ENCODE peak calls at places on chromosome 16, in five cellular contexts. H is tibial artery, D is heart right ventricle, T is WTC11, E is neural crest cell. N is an unnamed sample.

GRCh38 chr16:12166271-12166670 is 189.7 kb downstream of the SNX29 start:
- DNase-seq in H (no peak), D (no peak), T (peak), E (no peak), N (no peak)

GRCh38 chr16:66359012-66359411 is 7.5 kb upstream of the CDH5 start:
- DNase-seq in H (no peak), D (no peak), T (no peak), E (no peak), N (no peak)

GRCh38 chr16:17519556-17519955 is 48.8 kb upstream of the XYLT1 start:
- DNase-seq in H (no peak), D (no peak), T (no peak), E (no peak), N (no peak)

GRCh38 chr16:1164975-1165374 is 12.1 kb downstream of the CACNA1H start:
- DNase-seq in H (no peak), D (no peak), T (no peak), E (no peak), N (no peak)

GRCh38 chr16:596736-597060 is 6.8 kb downstream of the RAB40C start:
- DNase-seq in H (no peak), D (no peak), T (no peak), E (no peak), N (no peak)

GRCh38 chr16:2831203-2831602 is 1.1 kb downstream of the ZG16B start:
- DNase-seq in H (no peak), D (no peak), T (no peak), E (no peak), N (no peak)

GRCh38 chr16:83212301-83212841 is 585.6 kb downstream of the CDH13 start:
- DNase-seq in H (no peak), D (no peak), T (no peak), E (no peak), N (no peak)

GRCh38 chr16:81585785-81586184 is 141.2 kb downstream of the CMIP start:
- DNase-seq in H (no peak), D (no peak), T (peak), E (no peak), N (no peak)

GRCh38 chr16:12141556-12141955 is 165.0 kb downstream of the SNX29 start:
- DNase-seq in H (no peak), D (no peak), T (no peak), E (no peak), N (no peak)

GRCh38 chr16:31148281-31148728 is 1.6 kb downstream of the PRSS36 start:
- DNase-seq in H (no peak), D (no peak), T (peak), E (no peak), N (no peak)

GRCh38 chr16:27313422-27314160 is at the start of gene IL4R:
- DNase-seq in H (peak), D (peak), T (peak), E (peak), N (peak)

GRCh38 chr16:57172891-57173290 is 12.9 kb downstream of the PSME3IP1 start:
- DNase-seq in H (no peak), D (no peak), T (no peak), E (no peak), N (no peak)

GRCh38 chr16:66133641-66134402 is 232.7 kb upstream of the CDH5 start:
- DNase-seq in H (no peak), D (no peak), T (no peak), E (no peak), N (no peak)

GRCh38 chr16:89019511-89019910 is 42.5 kb upstream of the CBFA2T3 start:
- DNase-seq in H (no peak), D (no peak), T (no peak), E (no peak), N (no peak)

GRCh38 chr16:69501956-69502457 is 63.8 kb upstream of the NFAT5 start:
- DNase-seq in H (no peak), D (no peak), T (no peak), E (no peak), N (no peak)

GRCh38 chr16:66358231-66358630 is 8.3 kb upstream of the CDH5 start:
- DNase-seq in H (no peak), D (no peak), T (no peak), E (no peak), N (no peak)

GRCh38 chr16:74867281-74867849 is 92.7 kb upstream of the FA2H start:
- DNase-seq in H (no peak), D (no peak), T (no peak), E (no peak), N (no peak)

GRCh38 chr16:1330260-1330914 is 3.1 kb upstream of the BAIAP3 start:
- DNase-seq in H (no peak), D (no peak), T (peak), E (no peak), N (no peak)

GRCh38 chr16:1825864-1826690 is 548 bp downstream of the HAGH start:
- DNase-seq in H (peak), D (peak), T (peak), E (peak), N (no peak)

GRCh38 chr16:86984286-86984685 is 332.9 kb downstream of the C16orf95 start:
- DNase-seq in H (no peak), D (no peak), T (no peak), E (no peak), N (no peak)

GRCh38 chr16:3953728-3954410 is 73.4 kb upstream of the CREBBP start:
- DNase-seq in H (no peak), D (no peak), T (no peak), E (no peak), N (no peak)

GRCh38 chr16:57959121-57959520 is 11.8 kb downstream of the CNGB1 start:
- DNase-seq in H (no peak), D (no peak), T (no peak), E (no peak), N (no peak)

GRCh38 chr16:52090080-52090479 is 456.9 kb downstream of the TOX3 start:
- DNase-seq in H (no peak), D (no peak), T (no peak), E (no peak), N (no peak)

GRCh38 chr16:22948603-22949368 is 134.8 kb downstream of the HS3ST2 start:
- DNase-seq in H (peak), D (peak), T (peak), E (peak), N (no peak)

GRCh38 chr16:12160815-12161550 is 184.4 kb downstream of the SNX29 start:
- DNase-seq in H (no peak), D (no peak), T (no peak), E (no peak), N (no peak)

GRCh38 chr16:51211148-51211547 is 60.1 kb upstream of the SALL1 start:
- DNase-seq in H (no peak), D (no peak), T (no peak), E (no peak), N (no peak)

GRCh38 chr16:70804153-70804728 is 3.3 kb upstream of the VAC14 start:
- DNase-seq in H (no peak), D (no peak), T (no peak), E (no peak), N (no peak)

GRCh38 chr16:12256880-12257279 is 280.3 kb downstream of the SNX29 start:
- DNase-seq in H (no peak), D (no peak), T (no peak), E (no peak), N (no peak)

GRCh38 chr16:75317101-75317522 is 65.7 kb upstream of the BCAR1 start:
- DNase-seq in H (no peak), D (peak), T (no peak), E (no peak), N (no peak)

GRCh38 chr16:14454391-14454790 is 175.7 kb downstream of the PARN start:
- DNase-seq in H (no peak), D (no peak), T (no peak), E (no peak), N (no peak)

GRCh38 chr16:8530756-8531155 is 59.6 kb downstream of the TMEM114 start:
- DNase-seq in H (no peak), D (no peak), T (no peak), E (no peak), N (no peak)
- TF ChIP-seq CTCF in H (no peak), D (no peak), T (no peak), E (no peak), N (no peak)

GRCh38 chr16:25258856-25259179 is 1.2 kb upstream of the ZKSCAN2 start:
- DNase-seq in H (no peak), D (no peak), T (no peak), E (no peak), N (no peak)

GRCh38 chr16:25257504-25257955 is at the start of gene ZKSCAN2:
- DNase-seq in H (peak), D (peak), T (peak), E (peak), N (peak)

GRCh38 chr16:25256821-25257503 is 683 bp downstream of the ZKSCAN2 start:
- DNase-seq in H (no peak), D (peak), T (peak), E (peak), N (no peak)

GRCh38 chr16:25260416-25260815 is 2.8 kb upstream of the ZKSCAN2 start:
- DNase-seq in H (no peak), D (no peak), T (no peak), E (no peak), N (no peak)

DNA sequence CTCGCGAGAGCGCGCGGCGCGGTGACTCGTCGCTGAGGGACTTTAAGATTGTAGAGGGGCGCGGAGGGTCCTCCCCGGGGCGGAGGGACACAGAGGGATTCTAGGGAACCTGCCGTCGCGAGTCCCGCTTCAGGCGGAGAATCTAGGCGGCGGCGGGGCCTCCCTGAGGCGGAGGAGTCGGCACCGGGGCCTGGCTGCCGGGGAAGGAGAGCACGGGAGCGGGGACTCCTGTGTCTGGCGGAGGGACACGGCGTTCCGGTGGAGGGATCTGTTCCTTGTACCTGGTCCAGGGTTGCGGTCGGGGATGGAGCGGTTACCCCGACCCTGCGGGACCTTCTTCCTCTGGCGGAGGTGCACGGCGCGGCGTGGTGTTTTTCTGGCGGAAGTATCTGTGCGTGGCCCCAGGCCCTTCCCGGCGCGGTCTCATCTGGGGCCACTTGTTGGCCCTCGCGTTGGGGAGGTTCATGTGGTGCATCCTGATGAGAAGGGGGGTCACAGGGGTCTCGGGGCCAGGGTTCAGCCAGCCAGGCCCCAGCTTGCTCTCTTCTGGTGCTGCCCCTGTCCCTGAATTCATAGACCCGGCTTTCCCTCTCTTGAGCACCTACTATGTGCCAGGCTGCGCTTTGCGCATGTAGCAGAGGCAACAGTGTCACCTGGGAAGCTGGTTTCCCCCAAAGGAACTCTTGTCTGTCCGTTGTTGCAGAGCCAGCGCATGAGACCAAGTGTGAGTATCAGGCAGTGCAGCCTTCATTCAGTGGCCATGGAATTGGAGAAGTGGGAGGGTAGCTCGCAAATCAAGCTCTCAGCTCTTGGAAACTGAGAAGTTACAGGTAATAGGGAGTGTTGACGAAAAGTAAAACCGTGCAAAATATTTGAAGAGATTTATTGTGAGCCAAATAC is 561 bp upstream of the ZKSCAN2 start:
- DNase-seq in H (peak), D (peak), T (peak), E (peak), N (peak)
- TF ChIP-seq CTCF in H (peak), D (no peak), T (no peak), E (no peak), N (no peak)

GRCh38 chr16:67431077-67431804 is at the start of gene HSD11B2:
- DNase-seq in H (no peak), D (no peak), T (peak), E (peak), N (no peak)
- TF ChIP-seq CTCF in H (peak), D (no peak), T (no peak), E (no peak), N (no peak)

GRCh38 chr16:6573577-6573976 is 759.1 kb upstream of the RBFOX1 start:
- DNase-seq in H (no peak), D (no peak), T (no peak), E (peak), N (no peak)
- TF ChIP-seq CTCF in H (no peak), D (no peak), T (no peak), E (peak), N (no peak)

GRCh38 chr16:19662351-19662750 is 55.7 kb downstream of the KNOP1 start:
- DNase-seq in H (no peak), D (no peak), T (no peak), E (no peak), N (no peak)

GRCh38 chr16:19657831-19658230 is 60.2 kb downstream of the KNOP1 start:
- DNase-seq in H (no peak), D (no peak), T (no peak), E (no peak), N (no peak)

GRCh38 chr16:19655242-19655777 is 62.7 kb downstream of the KNOP1 start:
- DNase-seq in H (no peak), D (no peak), T (no peak), E (no peak), N (no peak)

GRCh38 chr16:19660432-19660831 is 57.6 kb downstream of the KNOP1 start:
- DNase-seq in H (no peak), D (no peak), T (no peak), E (no peak), N (no peak)

GRCh38 chr16:19659554-19659953 is 58.5 kb downstream of the KNOP1 start:
- DNase-seq in H (no peak), D (no peak), T (no peak), E (no peak), N (no peak)
- TF ChIP-seq CTCF in H (no peak), D (peak), T (no peak), E (no peak), N (no peak)

GRCh38 chr16:6446370-6446769 is 886.3 kb upstream of the RBFOX1 start:
- DNase-seq in H (no peak), D (no peak), T (no peak), E (no peak), N (no peak)
- TF ChIP-seq CTCF in H (no peak), D (no peak), T (no peak), E (peak), N (no peak)

GRCh38 chr16:84950906-84951305 is 60.4 kb downstream of the ZDHHC7 start:
- DNase-seq in H (no peak), D (no peak), T (peak), E (peak), N (no peak)
- TF ChIP-seq CTCF in H (no peak), D (no peak), T (no peak), E (peak), N (no peak)

GRCh38 chr16:85011846-85012284 is 530 bp upstream of the ZDHHC7 start:
- DNase-seq in H (no peak), D (no peak), T (no peak), E (no peak), N (no peak)

GRCh38 chr16:85008267-85008666 is 3.1 kb downstream of the ZDHHC7 start:
- DNase-seq in H (no peak), D (no peak), T (no peak), E (no peak), N (no peak)

GRCh38 chr16:85010446-85010930 is 847 bp downstream of the ZDHHC7 start:
- DNase-seq in H (no peak), D (no peak), T (no peak), E (no peak), N (no peak)

GRCh38 chr16:85014311-85014710 is 3.0 kb upstream of the ZDHHC7 start:
- DNase-seq in H (no peak), D (no peak), T (no peak), E (no peak), N (no peak)

DNA sequence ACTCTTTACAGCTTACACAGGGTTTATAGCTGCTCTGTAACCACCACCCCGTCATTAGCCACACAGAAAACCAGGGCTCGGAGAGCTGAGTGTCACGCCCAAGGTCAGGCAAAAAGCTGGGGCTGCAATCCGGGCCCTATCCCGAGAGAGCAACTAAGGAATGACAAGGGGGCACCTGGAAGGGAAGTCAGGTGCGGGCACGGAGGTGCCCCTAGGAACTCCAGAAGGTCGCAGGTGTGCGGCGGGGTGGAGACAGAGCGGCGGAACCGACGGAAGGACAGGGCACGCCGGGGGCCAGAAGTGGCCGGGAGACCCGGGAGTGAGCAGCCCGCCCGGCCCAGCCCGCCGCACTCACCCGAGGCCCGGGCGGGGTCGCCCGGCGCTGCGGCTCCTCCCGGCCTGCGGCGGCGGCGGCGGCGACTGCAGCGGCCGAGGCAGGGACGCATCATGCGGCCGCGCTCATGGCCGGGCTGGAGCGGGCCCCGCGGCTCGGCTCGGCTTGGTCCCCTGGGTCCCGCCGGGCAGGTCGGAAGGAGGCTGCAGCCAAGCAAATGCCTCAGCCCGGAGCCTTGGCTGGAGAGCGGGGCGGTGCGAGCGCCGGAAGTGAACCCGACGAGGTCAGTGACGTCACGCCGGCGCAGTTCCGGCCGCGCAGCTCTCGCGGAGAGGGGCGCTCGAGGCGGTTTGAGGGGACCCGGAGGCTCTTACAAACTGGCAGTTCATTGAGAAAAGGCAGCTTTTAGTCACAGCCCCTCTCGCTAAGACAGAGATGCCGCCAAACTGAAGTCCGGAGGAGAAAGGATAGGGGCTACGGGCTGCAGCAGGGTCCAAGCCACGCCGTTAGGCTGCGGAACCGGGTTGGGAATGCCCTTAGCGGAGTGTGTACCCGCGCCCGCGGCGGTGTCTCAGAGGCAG is at the start of gene ZDHHC7:
- DNase-seq in H (peak), D (peak), T (peak), E (peak), N (peak)
- TF ChIP-seq CTCF in H (no peak), D (no peak), T (no peak), E (no peak), N (no peak)

GRCh38 chr16:50066482-50067289 is 916 bp downstream of the HEATR3 start:
- DNase-seq in H (no peak), D (no peak), T (no peak), E (no peak), N (no peak)

GRCh38 chr16:50065624-50066481 is at the start of gene HEATR3:
- DNase-seq in H (peak), D (peak), T (peak), E (peak), N (peak)

GRCh38 chr16:50069060-50069459 is 3.3 kb downstream of the HEATR3 start:
- DNase-seq in H (no peak), D (no peak), T (no peak), E (no peak), N (no peak)

GRCh38 chr16:50068550-50068949 is 2.8 kb downstream of the HEATR3 start:
- DNase-seq in H (no peak), D (no peak), T (no peak), E (no peak), N (no peak)

GRCh38 chr16:50067290-50067853 is 1.6 kb downstream of the HEATR3 start:
- DNase-seq in H (no peak), D (peak), T (no peak), E (peak), N (no peak)
- TF ChIP-seq CTCF in H (peak), D (peak), T (no peak), E (peak), N (no peak)

GRCh38 chr16:64470916-64471315 is 650.9 kb downstream of the CDH11 start:
- DNase-seq in H (no peak), D (no peak), T (no peak), E (no peak), N (no peak)

GRCh38 chr16:64468515-64469090 is 653.3 kb downstream of the CDH11 start:
- DNase-seq in H (no peak), D (no peak), T (no peak), E (no peak), N (no peak)

GRCh38 chr16:64469351-64469750 is 652.5 kb downstream of the CDH11 start:
- DNase-seq in H (no peak), D (no peak), T (no peak), E (no peak), N (no peak)

GRCh38 chr16:64475627-64476351 is 646.1 kb downstream of the CDH11 start:
- DNase-seq in H (no peak), D (peak), T (no peak), E (no peak), N (no peak)

DNA sequence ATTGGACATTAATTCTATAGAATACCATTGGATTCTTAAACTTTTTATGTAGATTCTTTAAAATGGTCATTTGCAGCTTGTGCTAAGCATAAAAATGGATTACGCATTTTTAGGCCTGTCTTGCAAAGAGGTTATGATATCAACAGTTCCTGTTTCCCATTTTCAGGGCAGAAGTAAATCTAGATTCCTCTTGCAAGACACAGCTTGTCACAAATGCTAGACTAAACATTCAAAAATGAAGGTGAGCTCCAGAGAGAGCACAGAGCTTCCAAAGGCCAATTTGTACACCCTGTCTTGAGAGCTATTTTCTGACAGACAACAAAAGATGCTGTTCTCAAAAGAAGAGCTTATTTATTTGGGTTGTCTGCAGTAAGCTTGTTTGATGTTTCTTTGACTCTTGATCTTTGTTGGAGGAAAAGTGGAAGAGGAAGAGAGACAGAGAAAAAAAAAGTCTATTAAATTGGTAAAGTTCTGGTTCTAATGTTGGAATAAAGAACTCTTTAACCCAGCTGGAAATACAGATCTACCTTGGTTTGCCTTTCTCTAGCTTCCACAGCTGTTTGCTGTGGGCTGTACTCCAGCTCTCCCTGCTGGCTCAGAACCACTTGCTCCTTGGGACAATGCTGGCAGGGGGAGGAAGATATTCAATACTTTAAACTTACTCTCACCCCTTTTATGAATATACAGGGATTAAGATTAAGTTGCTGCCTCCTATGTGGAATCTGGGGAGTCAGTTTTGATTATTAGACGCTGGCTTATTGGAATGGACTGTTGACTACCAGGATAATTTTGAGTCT is 651.8 kb downstream of the CDH11 start:
- DNase-seq in H (no peak), D (no peak), T (no peak), E (no peak), N (no peak)
- TF ChIP-seq CTCF in H (no peak), D (peak), T (no peak), E (no peak), N (no peak)